ENCODE peak calls at places on chromosomes 7 and 10, in nine cellular contexts. One of them, this sample, is unnamed.

GRCh38 chr10:7380704-7381241 is 30.1 kb downstream of the SFMBT2 start:
- DNase-seq in neuronal stem cell: no peak
- DNase-seq in OCI-LY7: no peak
- DNase-seq in fibroblast of pulmonary artery: no peak
- DNase-seq in DMS 273 treated with DMSO at 0.1 percent for 48 hours: no peak
- DNase-seq in sciatic nerve: no peak
- DNase-seq in immature natural killer cell: no peak
- DNase-seq in NCI-H1092 treated with DMSO at 0.1 percent for 48 hours: no peak
- DNase-seq in stimulated activated effector memory CD8-positive, alpha-beta T cell treated with anti-CD3 and anti-CD28 coated beads, Interleukin-12 subunit alpha, Interleukin-12 subunit beta, amount 100 ng/mL, for 72 hours: no peak
- DNase-seq in this sample: no peak

GRCh38 chr7:90824386-90825307 is 228.5 kb downstream of the CDK14 start:
- DNase-seq in immature natural killer cell: no peak
- DNase-seq in DMS 273 treated with DMSO at 0.1 percent for 48 hours: peak; percentile 46
- DNase-seq in NCI-H1092 treated with DMSO at 0.1 percent for 48 hours: no peak
- DNase-seq in OCI-LY7: no peak
- DNase-seq in sciatic nerve: no peak
- DNase-seq in stimulated activated effector memory CD8-positive, alpha-beta T cell treated with anti-CD3 and anti-CD28 coated beads, Interleukin-12 subunit alpha, Interleukin-12 subunit beta, amount 100 ng/mL, for 72 hours: no peak
- DNase-seq in neuronal stem cell: no peak
- DNase-seq in fibroblast of pulmonary artery: peak; percentile 78
- DNase-seq in this sample: peak; percentile 64

GRCh38 chr10:130576427-130576826 is 440.2 kb downstream of the GLRX3 start:
- DNase-seq in immature natural killer cell: no peak
- DNase-seq in OCI-LY7: no peak
- DNase-seq in stimulated activated effector memory CD8-positive, alpha-beta T cell treated with anti-CD3 and anti-CD28 coated beads, Interleukin-12 subunit alpha, Interleukin-12 subunit beta, amount 100 ng/mL, for 72 hours: no peak
- DNase-seq in sciatic nerve: no peak
- DNase-seq in DMS 273 treated with DMSO at 0.1 percent for 48 hours: no peak
- DNase-seq in NCI-H1092 treated with DMSO at 0.1 percent for 48 hours: no peak
- DNase-seq in neuronal stem cell: no peak
- DNase-seq in fibroblast of pulmonary artery: no peak
- DNase-seq in this sample: no peak

GRCh38 chr10:86753056-86753455 is 3.4 kb upstream of the BMPR1A start:
- DNase-seq in NCI-H1092 treated with DMSO at 0.1 percent for 48 hours: no peak
- DNase-seq in stimulated activated effector memory CD8-positive, alpha-beta T cell treated with anti-CD3 and anti-CD28 coated beads, Interleukin-12 subunit alpha, Interleukin-12 subunit beta, amount 100 ng/mL, for 72 hours: no peak
- DNase-seq in OCI-LY7: no peak
- DNase-seq in immature natural killer cell: no peak
- DNase-seq in fibroblast of pulmonary artery: no peak
- DNase-seq in sciatic nerve: no peak
- DNase-seq in neuronal stem cell: no peak
- DNase-seq in DMS 273 treated with DMSO at 0.1 percent for 48 hours: no peak
- DNase-seq in this sample: no peak

GRCh38 chr7:29606287-29606721 is 42.7 kb downstream of the PRR15 start:
- DNase-seq in neuronal stem cell: no peak
- DNase-seq in stimulated activated effector memory CD8-positive, alpha-beta T cell treated with anti-CD3 and anti-CD28 coated beads, Interleukin-12 subunit alpha, Interleukin-12 subunit beta, amount 100 ng/mL, for 72 hours: no peak
- DNase-seq in fibroblast of pulmonary artery: peak; percentile 80
- DNase-seq in DMS 273 treated with DMSO at 0.1 percent for 48 hours: no peak
- DNase-seq in sciatic nerve: no peak
- DNase-seq in OCI-LY7: no peak
- DNase-seq in NCI-H1092 treated with DMSO at 0.1 percent for 48 hours: no peak
- DNase-seq in immature natural killer cell: no peak
- DNase-seq in this sample: no peak

GRCh38 chr7:128031901-128032604 is 816 bp upstream of the LRRC4 start:
- DNase-seq in sciatic nerve: no peak
- DNase-seq in OCI-LY7: peak; percentile 48
- DNase-seq in neuronal stem cell: peak; percentile 80
- DNase-seq in DMS 273 treated with DMSO at 0.1 percent for 48 hours: no peak
- DNase-seq in fibroblast of pulmonary artery: peak; percentile 92
- DNase-seq in stimulated activated effector memory CD8-positive, alpha-beta T cell treated with anti-CD3 and anti-CD28 coated beads, Interleukin-12 subunit alpha, Interleukin-12 subunit beta, amount 100 ng/mL, for 72 hours: peak; percentile 44
- DNase-seq in immature natural killer cell: peak; percentile 58
- DNase-seq in NCI-H1092 treated with DMSO at 0.1 percent for 48 hours: peak; percentile 75
- DNase-seq in this sample: no peak

GRCh38 chr10:73744690-73744994 is 470 bp downstream of the SEC24C start:
- DNase-seq in fibroblast of pulmonary artery: peak; percentile 61
- DNase-seq in stimulated activated effector memory CD8-positive, alpha-beta T cell treated with anti-CD3 and anti-CD28 coated beads, Interleukin-12 subunit alpha, Interleukin-12 subunit beta, amount 100 ng/mL, for 72 hours: no peak
- DNase-seq in neuronal stem cell: no peak
- DNase-seq in DMS 273 treated with DMSO at 0.1 percent for 48 hours: no peak
- DNase-seq in NCI-H1092 treated with DMSO at 0.1 percent for 48 hours: peak; percentile 30
- DNase-seq in OCI-LY7: peak; percentile 58
- DNase-seq in sciatic nerve: no peak
- DNase-seq in immature natural killer cell: no peak
- DNase-seq in this sample: no peak

GRCh38 chr10:118062798-118063238 is 16.1 kb upstream of the RAB11FIP2 start:
- DNase-seq in sciatic nerve: no peak
- DNase-seq in stimulated activated effector memory CD8-positive, alpha-beta T cell treated with anti-CD3 and anti-CD28 coated beads, Interleukin-12 subunit alpha, Interleukin-12 subunit beta, amount 100 ng/mL, for 72 hours: no peak
- DNase-seq in fibroblast of pulmonary artery: no peak
- DNase-seq in neuronal stem cell: no peak
- DNase-seq in NCI-H1092 treated with DMSO at 0.1 percent for 48 hours: no peak
- DNase-seq in DMS 273 treated with DMSO at 0.1 percent for 48 hours: no peak
- DNase-seq in OCI-LY7: no peak
- DNase-seq in immature natural killer cell: no peak
- DNase-seq in this sample: no peak

GRCh38 chr7:23100697-23101096 is 4.9 kb upstream of the KLHL7 start:
- DNase-seq in neuronal stem cell: no peak
- DNase-seq in NCI-H1092 treated with DMSO at 0.1 percent for 48 hours: no peak
- DNase-seq in fibroblast of pulmonary artery: no peak
- DNase-seq in DMS 273 treated with DMSO at 0.1 percent for 48 hours: no peak
- DNase-seq in immature natural killer cell: no peak
- DNase-seq in stimulated activated effector memory CD8-positive, alpha-beta T cell treated with anti-CD3 and anti-CD28 coated beads, Interleukin-12 subunit alpha, Interleukin-12 subunit beta, amount 100 ng/mL, for 72 hours: no peak
- DNase-seq in OCI-LY7: no peak
- DNase-seq in sciatic nerve: no peak
- DNase-seq in this sample: no peak

This sample was measured in NCI-H446 treated with DMSO at 0.1 percent for 48 hours.